ENCODE peak calls at places on chromosomes 2 and 18, in four cellular contexts. I is H1, T is K562, P is A549. X is an unnamed sample.

GRCh38 chr2:15159751-15160177 is 401.4 kb downstream of the NBAS start:
- DNase-seq in P (peak; percentile 59), T (no peak), I (no peak), X (peak; percentile 49)

GRCh38 chr2:126686286-126686685 is 30.3 kb downstream of the GYPC start:
- DNase-seq in I (no peak), P (no peak), T (no peak), X (no peak)

GRCh38 chr2:29010946-29011649 is 30.0 kb downstream of the TOGARAM2 start:
- DNase-seq in P (no peak), I (no peak), T (no peak), X (no peak)

GRCh38 chr18:75248426-75249191 is 38.0 kb downstream of the TSHZ1 start:
- DNase-seq in I (no peak), T (no peak), P (no peak), X (no peak)

GRCh38 chr2:216554755-216555154 is 56.1 kb downstream of the RPL37A start:
- DNase-seq in I (no peak), T (no peak), P (no peak), X (no peak)

GRCh38 chr2:233416706-233417105 is 62.4 kb downstream of the DGKD start:
- DNase-seq in T (no peak), P (peak; percentile 69), I (no peak), X (no peak)

GRCh38 chr18:31233550-31234306 is 71.1 kb upstream of the DSC1 start:
- DNase-seq in P (no peak), T (no peak), I (no peak), X (peak; percentile 44)

GRCh38 chr2:64469261-64469660 is 15.3 kb downstream of the LGALSL start:
- DNase-seq in T (no peak), P (no peak), I (no peak), X (no peak)

GRCh38 chr2:19762142-19762541 is 139.6 kb downstream of the TTC32 start:
- DNase-seq in I (no peak), T (no peak), P (no peak), X (no peak)

GRCh38 chr2:201807452-201807980 is 1.2 kb downstream of the CDK15 start:
- DNase-seq in T (no peak), P (no peak), I (no peak), X (no peak)

GRCh38 chr18:887716-888115 is 17.0 kb upstream of the ADCYAP1 start:
- DNase-seq in P (no peak), I (no peak), T (no peak), X (no peak)

GRCh38 chr2:236847023-236847422 is 238.7 kb upstream of the COPS8 start:
- DNase-seq in I (no peak), T (no peak), P (no peak), X (no peak)

GRCh38 chr2:40554665-40555294 is 102.9 kb upstream of the SLC8A1 start:
- DNase-seq in P (peak; percentile 67), I (peak; percentile 21), T (peak; percentile 3), X (peak; percentile 56)

GRCh38 chr2:134498654-134499053 is 220.1 kb downstream of the TMEM163 start:
- DNase-seq in T (no peak), I (no peak), P (no peak), X (no peak)

GRCh38 chr2:217142649-217143266 is 282.9 kb upstream of the TNP1 start:
- DNase-seq in T (peak; percentile 14), I (peak; percentile 10), P (peak; percentile 26), X (peak; percentile 38)

GRCh38 chr2:32711219-32711618 is 83.4 kb downstream of the TTC27 start:
- DNase-seq in P (peak; percentile 12), I (no peak), T (no peak), X (no peak)

GRCh38 chr2:178072000-178072382 is 586 bp downstream of the PDE11A start:
- DNase-seq in I (no peak), T (no peak), P (no peak), X (no peak)

GRCh38 chr18:68972176-68972575 is 174.3 kb downstream of the CCDC102B start:
- DNase-seq in I (no peak), T (no peak), P (no peak), X (no peak)

GRCh38 chr18:7592305-7593071 is 25.4 kb downstream of the PTPRM start:
- DNase-seq in P (no peak), I (no peak), T (no peak), X (no peak)

GRCh38 chr2:62344472-62344871 is 148.6 kb downstream of the B3GNT2 start:
- DNase-seq in T (no peak), I (no peak), P (no peak), X (no peak)

GRCh38 chr2:105754011-105754410 is 9.3 kb downstream of the NCK2 start:
- DNase-seq in P (no peak), T (no peak), I (no peak), X (no peak)

GRCh38 chr18:22032392-22032961 is 136.9 kb upstream of the GATA6 start:
- DNase-seq in I (no peak), P (peak; percentile 86), T (no peak), X (peak; percentile 79)
- TF ChIP-seq PHF8 in I (no peak), P (no peak), T (no peak), X (no peak)

DNA sequence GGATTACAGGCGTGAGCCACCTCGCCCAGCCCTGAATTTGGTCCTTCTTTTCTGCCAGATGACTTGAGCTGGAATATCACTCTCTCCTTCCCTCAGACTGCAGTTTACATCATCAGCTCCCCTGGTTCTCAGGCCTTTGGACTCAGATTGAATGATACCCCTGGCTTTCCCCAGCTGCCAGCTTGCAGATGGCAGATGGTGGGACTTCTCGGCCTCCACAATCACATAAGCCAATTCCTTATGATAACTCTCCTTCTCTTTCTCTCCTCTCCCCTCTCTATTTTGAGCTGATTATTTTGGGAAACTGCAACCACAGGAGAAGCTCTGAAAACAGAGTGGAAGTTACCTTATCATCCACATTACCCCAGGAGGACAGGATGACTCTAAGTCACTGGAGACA is 33.4 kb upstream of the ATP8B1 start:
- DNase-seq in P (no peak), T (no peak), I (no peak), X (no peak)
- TF ChIP-seq PHF8 in P (no peak), T (no peak), I (no peak), X (no peak)

GRCh38 chr2:72198532-72199241 is 51.0 kb upstream of the CYP26B1 start:
- DNase-seq in T (no peak), P (peak; percentile 72), I (no peak), X (peak; percentile 34)
- TF ChIP-seq PHF8 in T (no peak), P (no peak), I (no peak), X (no peak)

DNA sequence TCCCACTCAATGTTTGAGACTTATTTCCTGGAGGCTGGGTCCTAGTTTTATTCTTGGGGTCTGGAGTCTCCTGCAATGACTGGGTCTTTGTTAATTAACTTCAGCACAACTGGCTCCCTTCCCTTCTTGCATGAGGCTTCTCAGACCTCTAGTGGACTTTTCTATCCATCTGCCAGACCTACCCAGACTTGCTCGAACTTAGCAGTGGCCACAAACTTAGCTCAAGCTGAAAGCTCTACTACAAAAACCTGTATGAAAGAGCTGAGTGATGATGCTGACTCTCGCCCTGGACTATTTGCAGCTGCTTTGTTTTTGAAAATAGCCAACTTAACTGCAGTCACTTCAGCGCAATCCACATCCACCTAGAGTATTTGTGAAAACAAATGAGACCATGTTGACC is 10.8 kb upstream of the ANXA4 start:
- DNase-seq in T (no peak), P (no peak), I (no peak), X (no peak)
- TF ChIP-seq PHF8 in T (no peak), P (no peak), I (no peak), X (no peak)

GRCh38 chr2:190216829-190217228 is 102.8 kb downstream of the HIBCH start:
- DNase-seq in I (peak; percentile 29), T (peak; percentile 25), P (peak; percentile 10), X (peak; percentile 35)
- TF ChIP-seq PHF8 in I (no peak), T (no peak), P (no peak), X (no peak)

GRCh38 chr2:25323612-25324189 is 18.0 kb downstream of the DNMT3A start:
- DNase-seq in T (no peak), P (no peak), I (no peak), X (no peak)

GRCh38 chr2:25323042-25323514 is 18.6 kb downstream of the DNMT3A start:
- DNase-seq in T (peak; percentile 83), P (no peak), I (peak; percentile 39), X (no peak)

GRCh38 chr2:25324251-25324650 is 17.5 kb downstream of the DNMT3A start:
- DNase-seq in T (no peak), I (no peak), P (no peak), X (no peak)

GRCh38 chr2:25320077-25320476 is 21.6 kb downstream of the DNMT3A start:
- DNase-seq in T (no peak), I (no peak), P (no peak), X (no peak)

GRCh38 chr2:25322313-25322712 is 19.4 kb downstream of the DNMT3A start:
- DNase-seq in T (no peak), I (no peak), P (no peak), X (no peak)
- TF ChIP-seq PHF8 in T (no peak), I (no peak), P (no peak), X (no peak)

DNA sequence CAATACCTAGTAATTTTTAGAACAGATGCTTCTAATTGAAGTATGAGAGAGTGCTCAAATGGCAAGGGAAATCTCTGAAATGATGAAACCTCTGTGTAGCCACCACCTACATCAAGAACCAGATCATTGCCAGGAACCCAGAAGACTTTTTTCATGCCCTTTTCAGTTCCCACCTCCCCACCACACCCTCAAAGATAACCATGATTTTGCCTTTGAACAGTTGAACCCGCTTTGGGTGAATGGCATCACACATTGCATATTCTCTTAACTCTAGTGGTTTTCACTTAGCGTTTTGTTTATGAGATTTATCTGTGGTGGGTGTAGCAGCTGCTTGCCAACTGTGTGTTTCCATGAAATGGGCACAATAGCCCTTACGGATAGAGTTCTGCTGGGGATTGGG is 142.9 kb upstream of the HDAC4 start:
- DNase-seq in P (no peak), I (no peak), T (no peak), X (no peak)
- TF ChIP-seq PHF8 in P (no peak), I (no peak), T (no peak), X (no peak)